ENCODE peak calls at places on chromosomes 11 and 22, in seven cellular contexts. L is activated CD8-positive, alpha-beta memory T cell treated with anti-CD3 and anti-CD28 coated beads, Interleukin-2, amount 50 U/mL, for 4 hours; C is ELR; T is uterus; W is T-helper 9 cell; G is Calu3; S is GM10248. P is an unnamed sample.

GRCh38 chr11:11501546-11502274 is 120.1 kb downstream of the GALNT18 start:
- DNase-seq in L (no peak), C (no peak), T (no peak), W (no peak), G (peak), S (no peak), P (no peak)

GRCh38 chr22:22666307-22667091 is 22.1 kb downstream of the GGTLC2 start:
- DNase-seq in L (no peak), C (peak), T (no peak), W (no peak), G (peak), S (peak), P (peak)

GRCh38 chr11:1368966-1369365 is 20.8 kb upstream of the BRSK2 start:
- DNase-seq in L (no peak), C (no peak), T (no peak), W (no peak), G (no peak), S (no peak), P (no peak)

GRCh38 chr22:41907436-41908401 is 7.2 kb downstream of the SHISA8 start:
- DNase-seq in L (no peak), C (peak), T (no peak), W (no peak), G (no peak), S (no peak), P (no peak)

GRCh38 chr22:40400173-40400572 is 29.8 kb downstream of the SGSM3 start:
- DNase-seq in L (no peak), C (no peak), T (no peak), W (peak), G (no peak), S (peak), P (peak)

GRCh38 chr11:92789761-92790160 is 179.7 kb upstream of the MTNR1B start:
- DNase-seq in L (no peak), C (no peak), T (no peak), W (no peak), G (no peak), S (no peak), P (no peak)

GRCh38 chr22:48619721-48620120 is 1208.0 kb downstream of the BRD1 start:
- DNase-seq in L (no peak), C (no peak), T (no peak), W (no peak), G (no peak), S (no peak), P (no peak)

GRCh38 chr11:66172146-66172545 is 96.3 kb upstream of the RAB1B start:
- DNase-seq in L (no peak), C (peak), T (no peak), W (no peak), G (no peak), S (no peak), P (no peak)

GRCh38 chr11:75467311-75467710 is 34.3 kb upstream of the KLHL35 start:
- DNase-seq in L (no peak), C (no peak), T (no peak), W (no peak), G (no peak), S (no peak), P (no peak)

GRCh38 chr11:69892237-69892985 is 73.2 kb upstream of the FGF3 start:
- DNase-seq in L (no peak), C (peak), T (no peak), W (no peak), G (peak), S (no peak), P (no peak)

GRCh38 chr11:66081505-66081904 is 11.4 kb downstream of the PACS1 start:
- DNase-seq in L (peak), C (peak), T (no peak), W (peak), G (peak), S (peak), P (peak)

GRCh38 chr11:62472063-62472884 is 53.4 kb downstream of the SCGB1A1 start:
- DNase-seq in L (no peak), C (peak), T (peak), W (no peak), G (peak), S (no peak), P (no peak)

GRCh38 chr11:130209128-130209932 is 49.7 kb downstream of the ST14 start:
- DNase-seq in L (no peak), C (no peak), T (no peak), W (no peak), G (no peak), S (no peak), P (no peak)

P was measured in memory B cell.